ENCODE peak calls at places on chromosomes 4 and X, in eight cellular contexts. T, S, K, C, Z, L, R and E are unnamed samples.
A peak's percentile ranks its signal among the peaks of the same experiment; 100 is the strongest.

GRCh38 chr4:113114884-113115283 is 65.4 kb downstream of the ANK2 start:
- DNase-seq in K (no peak), T (no peak), S (no peak), C (no peak), Z (no peak), R (no peak), L (no peak), E (no peak)

GRCh38 chr4:73727685-73728084 is 12.7 kb upstream of the CXCL8 start:
- DNase-seq in R (no peak), C (no peak), K (no peak), Z (no peak), S (no peak), L (no peak), T (no peak), E (no peak)

GRCh38 chr4:40984051-40984450 is 230.3 kb downstream of the APBB2 start:
- DNase-seq in R (no peak), L (no peak), T (no peak), K (no peak), S (no peak), C (no peak), Z (no peak), E (no peak)

GRCh38 chr4:185424905-185425599 is 712 bp downstream of the UFSP2 start:
- DNase-seq in S (no peak), C (no peak), Z (no peak), L (no peak), K (no peak), T (no peak), R (peak; percentile 48), E (no peak)

GRCh38 chr4:40986375-40986774 is 228.0 kb downstream of the APBB2 start:
- DNase-seq in T (no peak), L (no peak), S (no peak), Z (no peak), C (no peak), R (no peak), K (no peak), E (no peak)

GRCh38 chrX:2374086-2374485 is 126.7 kb downstream of the DHRSX start:
- DNase-seq in S (no peak), K (no peak), T (no peak), R (no peak), C (no peak), Z (no peak), L (no peak), E (no peak)

GRCh38 chr4:159390648-159391047 is 287.8 kb downstream of the RAPGEF2 start:
- DNase-seq in L (no peak), K (no peak), C (no peak), S (no peak), T (peak; percentile 98), R (peak; percentile 92), Z (no peak), E (peak; percentile 98)

GRCh38 chr4:155526452-155527169 is 140.0 kb upstream of the GUCY1A1 start:
- DNase-seq in K (no peak), Z (no peak), C (no peak), T (no peak), L (no peak), R (peak; percentile 73), S (no peak), E (no peak)

GRCh38 chrX:39669668-39670067 is 428.1 kb downstream of the BCOR start:
- DNase-seq in R (no peak), K (no peak), Z (no peak), C (no peak), L (no peak), S (no peak), T (no peak), E (no peak)

GRCh38 chrX:40040686-40041461 is 56.9 kb downstream of the BCOR start:
- DNase-seq in R (no peak), K (no peak), Z (no peak), S (no peak), L (no peak), T (no peak), C (no peak), E (no peak)

GRCh38 chr4:8345053-8345945 is 75.7 kb downstream of the HTRA3 start:
- DNase-seq in S (no peak), T (no peak), L (peak; percentile 91), K (no peak), C (no peak), Z (no peak), R (no peak), E (no peak)

GRCh38 chr4:56787380-56787779 is 34.1 kb downstream of the SPINK2 start:
- DNase-seq in L (no peak), S (no peak), C (peak; percentile 63), Z (no peak), R (no peak), K (no peak), T (no peak), E (no peak)

GRCh38 chr4:169080970-169081369 is 70.9 kb upstream of the CBR4 start:
- DNase-seq in T (peak; percentile 76), K (no peak), C (no peak), L (no peak), Z (no peak), R (peak; percentile 67), S (no peak), E (no peak)

GRCh38 chr4:42710761-42711160 is 53.9 kb upstream of the ATP8A1 start:
- DNase-seq in T (no peak), S (no peak), L (no peak), C (no peak), Z (no peak), R (no peak), K (no peak), E (no peak)

GRCh38 chr4:19729873-19730735 is 521.6 kb upstream of the SLIT2 start:
- DNase-seq in T (no peak), K (no peak), R (no peak), L (no peak), S (no peak), C (no peak), Z (peak; percentile 23), E (no peak)

GRCh38 chr4:156198511-156198910 is 244.8 kb upstream of the CTSO start:
- DNase-seq in L (no peak), Z (no peak), C (no peak), S (no peak), R (no peak), T (no peak), K (no peak), E (no peak)

GRCh38 chr4:1775731-1776500 is 17.2 kb upstream of the FGFR3 start:
- DNase-seq in Z (no peak), C (no peak), T (no peak), S (no peak), K (no peak), R (no peak), L (no peak), E (no peak)

GRCh38 chr4:29277381-29277780 is 1442.8 kb upstream of the PCDH7 start:
- DNase-seq in T (peak; percentile 48), R (no peak), L (no peak), C (no peak), Z (no peak), S (no peak), K (no peak), E (peak; percentile 11)

GRCh38 chrX:49001521-49002090 is 458 bp downstream of the GRIPAP1 start:
- DNase-seq in K (peak; percentile 34), L (no peak), C (peak; percentile 22), T (no peak), R (no peak), Z (peak; percentile 63), S (peak; percentile 48), E (no peak)

GRCh38 chr4:164023214-164023613 is 528.7 kb downstream of the TMA16 start:
- DNase-seq in R (no peak), C (no peak), Z (no peak), T (no peak), L (no peak), S (no peak), K (no peak), E (no peak)

GRCh38 chr4:73868206-73869129 is 725 bp upstream of the CXCL1 start:
- DNase-seq in K (no peak), L (no peak), Z (no peak), T (no peak), R (peak; percentile 41), C (no peak), S (no peak), E (no peak)

GRCh38 chr4:167934216-167934615 is 158.1 kb upstream of the ANXA10 start:
- DNase-seq in R (no peak), L (no peak), T (no peak), C (no peak), Z (no peak), K (no peak), S (no peak), E (no peak)

GRCh38 chr4:5592272-5592671 is 116.1 kb downstream of the EVC2 start:
- DNase-seq in Z (no peak), K (no peak), T (no peak), S (no peak), C (no peak), L (no peak), R (no peak), E (no peak)

GRCh38 chrX:38732866-38733265 is 68.4 kb upstream of the MID1IP1 start:
- DNase-seq in R (no peak), S (no peak), L (no peak), K (no peak), C (no peak), Z (no peak), T (no peak), E (no peak)

GRCh38 chr4:125676583-125676982 is 361.8 kb downstream of the FAT4 start:
- DNase-seq in C (no peak), Z (no peak), S (no peak), R (no peak), T (no peak), K (no peak), L (no peak), E (no peak)

GRCh38 chrX:30653415-30654131 is at the start of gene GK:
- DNase-seq in K (peak; percentile 5), C (peak; percentile 19), Z (peak; percentile 22), L (no peak), R (peak; percentile 26), S (peak; percentile 58), T (no peak), E (no peak)